ENCODE peak calls at places on chromosomes 2 and 18, in seven cellular contexts. One of them, this sample, is unnamed.

GRCh38 chr2:202695166-202695565 is 60.4 kb downstream of the FAM117B start:
- DNase-seq in GM10248: no peak
- DNase-seq in choroid plexus epithelial cell: peak; percentile 60
- DNase-seq in PC-9: no peak
- DNase-seq in ovary: no peak
- DNase-seq in brain microvascular endothelial cell: no peak
- DNase-seq in fibroblast of mammary gland: no peak
- DNase-seq in this sample: no peak

GRCh38 chr2:10359731-10360329 is 57.1 kb downstream of the HPCAL1 start:
- DNase-seq in GM10248: no peak
- DNase-seq in choroid plexus epithelial cell: no peak
- DNase-seq in PC-9: no peak
- DNase-seq in ovary: no peak
- DNase-seq in brain microvascular endothelial cell: no peak
- DNase-seq in fibroblast of mammary gland: no peak
- DNase-seq in this sample: no peak

GRCh38 chr2:178327516-178327915 is 123.5 kb downstream of the PRKRA start:
- DNase-seq in GM10248: no peak
- DNase-seq in choroid plexus epithelial cell: no peak
- DNase-seq in PC-9: no peak
- DNase-seq in ovary: no peak
- DNase-seq in brain microvascular endothelial cell: no peak
- DNase-seq in fibroblast of mammary gland: no peak
- DNase-seq in this sample: no peak

GRCh38 chr2:126914811-126915500 is 16.3 kb downstream of the TEX51 start:
- DNase-seq in GM10248: no peak
- DNase-seq in choroid plexus epithelial cell: no peak
- DNase-seq in PC-9: no peak
- DNase-seq in ovary: no peak
- DNase-seq in brain microvascular endothelial cell: no peak
- DNase-seq in fibroblast of mammary gland: no peak
- DNase-seq in this sample: no peak

GRCh38 chr2:97806738-97807618 is 93.6 kb downstream of the ZAP70 start:
- DNase-seq in GM10248: peak; percentile 73
- DNase-seq in choroid plexus epithelial cell: peak; percentile 86
- DNase-seq in PC-9: no peak
- DNase-seq in ovary: peak; percentile 76
- DNase-seq in brain microvascular endothelial cell: peak; percentile 74
- DNase-seq in fibroblast of mammary gland: peak; percentile 71
- DNase-seq in this sample: peak; percentile 33

GRCh38 chr18:8366656-8367055 is 242.6 kb upstream of the RAB12 start:
- DNase-seq in GM10248: no peak
- DNase-seq in choroid plexus epithelial cell: no peak
- DNase-seq in PC-9: no peak
- DNase-seq in ovary: no peak
- DNase-seq in brain microvascular endothelial cell: no peak
- DNase-seq in fibroblast of mammary gland: no peak
- DNase-seq in this sample: no peak

GRCh38 chr18:40055262-40055661 is 1899.8 kb upstream of the PIK3C3 start:
- DNase-seq in GM10248: no peak
- DNase-seq in choroid plexus epithelial cell: peak; percentile 18
- DNase-seq in PC-9: no peak
- DNase-seq in ovary: no peak
- DNase-seq in brain microvascular endothelial cell: no peak
- DNase-seq in fibroblast of mammary gland: peak; percentile 35
- DNase-seq in this sample: no peak

GRCh38 chr2:138274421-138275291 is 226.9 kb upstream of the SPOPL start:
- DNase-seq in GM10248: no peak
- DNase-seq in choroid plexus epithelial cell: peak; percentile 38
- DNase-seq in PC-9: peak; percentile 56
- DNase-seq in ovary: no peak
- DNase-seq in brain microvascular endothelial cell: no peak
- DNase-seq in fibroblast of mammary gland: peak; percentile 81
- DNase-seq in this sample: peak; percentile 49

GRCh38 chr2:197946562-197946961 is 142.2 kb downstream of the PLCL1 start:
- DNase-seq in GM10248: no peak
- DNase-seq in choroid plexus epithelial cell: no peak
- DNase-seq in PC-9: no peak
- DNase-seq in ovary: peak; percentile 10
- DNase-seq in brain microvascular endothelial cell: no peak
- DNase-seq in fibroblast of mammary gland: peak; percentile 47
- DNase-seq in this sample: no peak

GRCh38 chr2:73176205-73176880 is 26.0 kb upstream of the NOTO start:
- DNase-seq in GM10248: no peak
- DNase-seq in choroid plexus epithelial cell: peak; percentile 2
- DNase-seq in PC-9: no peak
- DNase-seq in ovary: no peak
- DNase-seq in brain microvascular endothelial cell: no peak
- DNase-seq in fibroblast of mammary gland: no peak
- DNase-seq in this sample: no peak

GRCh38 chr2:238339395-238339780 is 19.1 kb downstream of the TRAF3IP1 start:
- DNase-seq in GM10248: no peak
- DNase-seq in choroid plexus epithelial cell: no peak
- DNase-seq in PC-9: no peak
- DNase-seq in ovary: no peak
- DNase-seq in brain microvascular endothelial cell: no peak
- DNase-seq in fibroblast of mammary gland: no peak
- DNase-seq in this sample: no peak

GRCh38 chr18:62767321-62767720 is 52.0 kb downstream of the PHLPP1 start:
- DNase-seq in GM10248: no peak
- DNase-seq in choroid plexus epithelial cell: peak; percentile 67
- DNase-seq in PC-9: peak; percentile 78
- DNase-seq in ovary: no peak
- DNase-seq in brain microvascular endothelial cell: peak; percentile 40
- DNase-seq in fibroblast of mammary gland: peak; percentile 74
- DNase-seq in this sample: no peak

GRCh38 chr2:168565512-168565911 is 109.4 kb downstream of the CERS6 start:
- DNase-seq in GM10248: no peak
- DNase-seq in choroid plexus epithelial cell: peak; percentile 37
- DNase-seq in PC-9: no peak
- DNase-seq in ovary: no peak
- DNase-seq in brain microvascular endothelial cell: no peak
- DNase-seq in fibroblast of mammary gland: no peak
- DNase-seq in this sample: no peak

GRCh38 chr18:69523582-69523981 is 122.9 kb downstream of the DOK6 start:
- DNase-seq in GM10248: no peak
- DNase-seq in choroid plexus epithelial cell: no peak
- DNase-seq in PC-9: no peak
- DNase-seq in ovary: no peak
- DNase-seq in brain microvascular endothelial cell: no peak
- DNase-seq in fibroblast of mammary gland: no peak
- DNase-seq in this sample: no peak

GRCh38 chr2:241724259-241724974 is 10.0 kb upstream of the D2HGDH start:
- DNase-seq in GM10248: no peak
- DNase-seq in choroid plexus epithelial cell: no peak
- DNase-seq in PC-9: no peak
- DNase-seq in ovary: no peak
- DNase-seq in brain microvascular endothelial cell: no peak
- DNase-seq in fibroblast of mammary gland: no peak
- DNase-seq in this sample: no peak

GRCh38 chr2:61882850-61883249 is 5.6 kb downstream of the CCT4 start:
- DNase-seq in GM10248: no peak
- DNase-seq in choroid plexus epithelial cell: no peak
- DNase-seq in PC-9: no peak
- DNase-seq in ovary: no peak
- DNase-seq in brain microvascular endothelial cell: no peak
- DNase-seq in fibroblast of mammary gland: no peak
- DNase-seq in this sample: no peak

GRCh38 chr2:27379840-27380625 is 501 bp downstream of the ZNF513 start:
- DNase-seq in GM10248: no peak
- DNase-seq in choroid plexus epithelial cell: peak; percentile 57
- DNase-seq in PC-9: peak; percentile 48
- DNase-seq in ovary: peak; percentile 64
- DNase-seq in brain microvascular endothelial cell: no peak
- DNase-seq in fibroblast of mammary gland: peak; percentile 62
- DNase-seq in this sample: peak; percentile 33

GRCh38 chr2:64658269-64658668 is 4.6 kb upstream of the SERTAD2 start:
- DNase-seq in GM10248: no peak
- DNase-seq in choroid plexus epithelial cell: no peak
- DNase-seq in PC-9: no peak
- DNase-seq in ovary: no peak
- DNase-seq in brain microvascular endothelial cell: no peak
- DNase-seq in fibroblast of mammary gland: no peak
- DNase-seq in this sample: no peak

GRCh38 chr18:64332851-64333250 is 184.0 kb upstream of the LINC00305 start:
- DNase-seq in GM10248: no peak
- DNase-seq in choroid plexus epithelial cell: no peak
- DNase-seq in PC-9: no peak
- DNase-seq in ovary: no peak
- DNase-seq in brain microvascular endothelial cell: no peak
- DNase-seq in fibroblast of mammary gland: no peak
- DNase-seq in this sample: no peak

GRCh38 chr2:12050381-12050780 is 303.9 kb downstream of the LPIN1 start:
- DNase-seq in GM10248: no peak
- DNase-seq in choroid plexus epithelial cell: peak; percentile 84
- DNase-seq in PC-9: no peak
- DNase-seq in ovary: no peak
- DNase-seq in brain microvascular endothelial cell: peak; percentile 81
- DNase-seq in fibroblast of mammary gland: peak; percentile 78
- DNase-seq in this sample: peak; percentile 82
- TF ChIP-seq CTCF in GM10248: no peak
- TF ChIP-seq CTCF in choroid plexus epithelial cell: peak; percentile 39
- TF ChIP-seq CTCF in PC-9: no peak
- TF ChIP-seq CTCF in ovary: no peak
- TF ChIP-seq CTCF in brain microvascular endothelial cell: peak; percentile 53
- TF ChIP-seq CTCF in fibroblast of mammary gland: peak; percentile 12
- TF ChIP-seq CTCF in this sample: peak; percentile 61

GRCh38 chr2:8628179-8628869 is 53.5 kb upstream of the ID2 start:
- DNase-seq in GM10248: no peak
- DNase-seq in choroid plexus epithelial cell: no peak
- DNase-seq in PC-9: no peak
- DNase-seq in ovary: no peak
- DNase-seq in brain microvascular endothelial cell: no peak
- DNase-seq in fibroblast of mammary gland: no peak
- DNase-seq in this sample: no peak

GRCh38 chr2:8626572-8626971 is 55.3 kb upstream of the ID2 start:
- DNase-seq in GM10248: no peak
- DNase-seq in choroid plexus epithelial cell: no peak
- DNase-seq in PC-9: no peak
- DNase-seq in ovary: no peak
- DNase-seq in brain microvascular endothelial cell: no peak
- DNase-seq in fibroblast of mammary gland: no peak
- DNase-seq in this sample: no peak

GRCh38 chr2:8628870-8629209 is 53.0 kb upstream of the ID2 start:
- DNase-seq in GM10248: no peak
- DNase-seq in choroid plexus epithelial cell: no peak
- DNase-seq in PC-9: no peak
- DNase-seq in ovary: no peak
- DNase-seq in brain microvascular endothelial cell: no peak
- DNase-seq in fibroblast of mammary gland: no peak
- DNase-seq in this sample: no peak

GRCh38 chr2:8627019-8627691 is 54.7 kb upstream of the ID2 start:
- DNase-seq in GM10248: no peak
- DNase-seq in choroid plexus epithelial cell: no peak
- DNase-seq in PC-9: no peak
- DNase-seq in ovary: no peak
- DNase-seq in brain microvascular endothelial cell: no peak
- DNase-seq in fibroblast of mammary gland: no peak
- DNase-seq in this sample: no peak

DNA sequence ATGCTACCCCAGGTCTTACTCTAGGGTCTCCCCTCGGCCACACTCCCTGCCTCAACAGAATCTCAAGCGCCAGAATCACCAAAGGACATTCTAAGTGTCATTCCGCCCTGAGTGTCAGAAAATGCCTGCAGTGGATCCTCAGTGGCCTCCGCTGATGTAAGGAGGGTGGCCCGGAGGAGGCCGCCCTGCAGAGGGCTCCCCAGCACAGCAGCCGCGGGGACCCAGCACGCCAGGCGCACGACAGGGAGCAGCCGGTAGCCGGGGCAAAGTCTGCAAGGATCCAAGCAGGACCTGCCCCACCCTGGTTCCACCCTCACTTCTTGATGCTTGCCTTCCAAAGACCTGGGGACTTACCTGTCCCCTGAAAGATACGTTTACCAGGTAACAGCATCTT is 54.2 kb upstream of the ID2 start:
- DNase-seq in GM10248: no peak
- DNase-seq in choroid plexus epithelial cell: no peak
- DNase-seq in PC-9: no peak
- DNase-seq in ovary: no peak
- DNase-seq in brain microvascular endothelial cell: no peak
- DNase-seq in fibroblast of mammary gland: no peak
- DNase-seq in this sample: no peak
- TF ChIP-seq CTCF in GM10248: no peak
- TF ChIP-seq CTCF in choroid plexus epithelial cell: no peak
- TF ChIP-seq CTCF in PC-9: no peak
- TF ChIP-seq CTCF in ovary: no peak
- TF ChIP-seq CTCF in brain microvascular endothelial cell: no peak
- TF ChIP-seq CTCF in fibroblast of mammary gland: no peak
- TF ChIP-seq CTCF in this sample: no peak

GRCh38 chr2:175181104-175181876 is at the start of gene ATP5MC3:
- DNase-seq in GM10248: peak; percentile 95
- DNase-seq in choroid plexus epithelial cell: peak; percentile 97
- DNase-seq in PC-9: peak; percentile 90
- DNase-seq in ovary: peak; percentile 91
- DNase-seq in brain microvascular endothelial cell: peak; percentile 94
- DNase-seq in fibroblast of mammary gland: peak; percentile 93
- DNase-seq in this sample: peak; percentile 91
- TF ChIP-seq CTCF in GM10248: no peak
- TF ChIP-seq CTCF in choroid plexus epithelial cell: peak; percentile 45
- TF ChIP-seq CTCF in PC-9: peak; percentile 52
- TF ChIP-seq CTCF in ovary: no peak
- TF ChIP-seq CTCF in brain microvascular endothelial cell: peak; percentile 58
- TF ChIP-seq CTCF in fibroblast of mammary gland: peak; percentile 9
- TF ChIP-seq CTCF in this sample: peak; percentile 53

GRCh38 chr18:32379891-32380290 is 90.8 kb downstream of the GAREM1 start:
- DNase-seq in GM10248: no peak
- DNase-seq in choroid plexus epithelial cell: peak; percentile 50
- DNase-seq in PC-9: no peak
- DNase-seq in ovary: no peak
- DNase-seq in brain microvascular endothelial cell: peak; percentile 17
- DNase-seq in fibroblast of mammary gland: no peak
- DNase-seq in this sample: no peak

GRCh38 chr18:32383040-32383819 is 87.5 kb downstream of the GAREM1 start:
- DNase-seq in GM10248: no peak
- DNase-seq in choroid plexus epithelial cell: peak; percentile 97
- DNase-seq in PC-9: peak; percentile 96
- DNase-seq in ovary: no peak
- DNase-seq in brain microvascular endothelial cell: peak; percentile 96
- DNase-seq in fibroblast of mammary gland: peak; percentile 99
- DNase-seq in this sample: peak; percentile 19

GRCh38 chr18:32381761-32382160 is 88.9 kb downstream of the GAREM1 start:
- DNase-seq in GM10248: no peak
- DNase-seq in choroid plexus epithelial cell: no peak
- DNase-seq in PC-9: peak; percentile 65
- DNase-seq in ovary: no peak
- DNase-seq in brain microvascular endothelial cell: no peak
- DNase-seq in fibroblast of mammary gland: no peak
- DNase-seq in this sample: no peak

GRCh38 chr18:32378705-32379104 is 92.0 kb downstream of the GAREM1 start:
- DNase-seq in GM10248: no peak
- DNase-seq in choroid plexus epithelial cell: peak; percentile 85
- DNase-seq in PC-9: peak; percentile 60
- DNase-seq in ovary: no peak
- DNase-seq in brain microvascular endothelial cell: peak; percentile 58
- DNase-seq in fibroblast of mammary gland: peak; percentile 90
- DNase-seq in this sample: no peak

DNA sequence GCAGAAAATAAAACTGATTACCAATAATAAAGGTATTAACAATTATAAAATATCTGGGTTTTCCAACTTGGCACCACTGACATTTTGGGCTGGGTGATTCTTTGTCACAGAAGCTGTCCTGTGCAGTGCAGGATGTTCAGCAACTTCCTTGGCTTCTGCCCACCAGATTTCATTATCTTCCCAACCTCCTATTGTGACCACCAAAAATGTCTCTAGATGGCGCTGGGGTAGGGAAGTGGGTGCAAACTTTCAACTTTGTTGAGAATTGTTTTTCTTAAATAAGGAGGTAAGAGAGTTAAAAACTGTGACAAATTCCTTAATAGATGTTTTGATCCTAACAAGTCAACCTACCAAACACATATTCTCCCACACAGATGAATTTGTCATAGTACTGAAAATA is 90.1 kb downstream of the GAREM1 start:
- DNase-seq in GM10248: no peak
- DNase-seq in choroid plexus epithelial cell: peak; percentile 42
- DNase-seq in PC-9: no peak
- DNase-seq in ovary: no peak
- DNase-seq in brain microvascular endothelial cell: no peak
- DNase-seq in fibroblast of mammary gland: peak; percentile 47
- DNase-seq in this sample: no peak
- TF ChIP-seq CTCF in GM10248: no peak
- TF ChIP-seq CTCF in choroid plexus epithelial cell: peak; percentile 46
- TF ChIP-seq CTCF in PC-9: no peak
- TF ChIP-seq CTCF in ovary: no peak
- TF ChIP-seq CTCF in brain microvascular endothelial cell: peak; percentile 42
- TF ChIP-seq CTCF in fibroblast of mammary gland: peak; percentile 33
- TF ChIP-seq CTCF in this sample: no peak

This sample was measured in HFFc6.